ENCODE peak calls at places on chromosomes 13 and 19, in five cellular contexts. O is H1, E is ovary, J is upper lobe of left lung, W is SK-N-SH. T is an unnamed sample. For H3K4me1 and H3K27me3, the result is how much of the 10 kb centered on the place peaks cover.

GRCh38 chr13:29453657-29454056 is 141.8 kb downstream of the SLC7A1 start:
- DNase-seq in O (no peak), E (no peak), J (no peak), W (no peak), T (no peak)

GRCh38 chr13:32247887-32248286 is 67.3 kb downstream of the ZAR1L start:
- DNase-seq in O (no peak), E (no peak), J (no peak), W (no peak), T (no peak)

GRCh38 chr19:49097453-49098288 is 12.4 kb downstream of the SNRNP70 start:
- DNase-seq in O (peak), E (peak), J (no peak), W (peak), T (peak)

GRCh38 chr19:10662384-10663251 is 8.5 kb downstream of the ILF3 start:
- DNase-seq in O (no peak), E (no peak), J (no peak), W (no peak), T (no peak)

GRCh38 chr19:31139871-31140505 is 209.2 kb downstream of the TSHZ3 start:
- DNase-seq in O (no peak), E (no peak), J (no peak), W (no peak), T (no peak)

GRCh38 chr13:112664501-112665203 is 25.2 kb upstream of the ATP11A start:
- DNase-seq in O (no peak), E (no peak), J (no peak), W (no peak), T (no peak)

GRCh38 chr19:16185925-16186234 is 670 bp downstream of the FAM32A start:
- DNase-seq in O (no peak), E (no peak), J (no peak), W (peak), T (peak)

GRCh38 chr19:30593358-30593757 is 221.2 kb downstream of the ZNF536 start:
- DNase-seq in O (peak), E (no peak), J (no peak), W (no peak), T (no peak)

GRCh38 chr13:35573639-35574038 is 97.2 kb upstream of the MAB21L1 start:
- DNase-seq in O (no peak), E (no peak), J (no peak), W (no peak), T (no peak)

GRCh38 chr19:35048911-35049411 is 7.4 kb downstream of the HPN start:
- DNase-seq in O (no peak), E (no peak), J (peak), W (no peak), T (no peak)
- H3K4me1 ChIP-seq in O (under half), E (under half), J (under half), W (under half), T (under half)

DNA sequence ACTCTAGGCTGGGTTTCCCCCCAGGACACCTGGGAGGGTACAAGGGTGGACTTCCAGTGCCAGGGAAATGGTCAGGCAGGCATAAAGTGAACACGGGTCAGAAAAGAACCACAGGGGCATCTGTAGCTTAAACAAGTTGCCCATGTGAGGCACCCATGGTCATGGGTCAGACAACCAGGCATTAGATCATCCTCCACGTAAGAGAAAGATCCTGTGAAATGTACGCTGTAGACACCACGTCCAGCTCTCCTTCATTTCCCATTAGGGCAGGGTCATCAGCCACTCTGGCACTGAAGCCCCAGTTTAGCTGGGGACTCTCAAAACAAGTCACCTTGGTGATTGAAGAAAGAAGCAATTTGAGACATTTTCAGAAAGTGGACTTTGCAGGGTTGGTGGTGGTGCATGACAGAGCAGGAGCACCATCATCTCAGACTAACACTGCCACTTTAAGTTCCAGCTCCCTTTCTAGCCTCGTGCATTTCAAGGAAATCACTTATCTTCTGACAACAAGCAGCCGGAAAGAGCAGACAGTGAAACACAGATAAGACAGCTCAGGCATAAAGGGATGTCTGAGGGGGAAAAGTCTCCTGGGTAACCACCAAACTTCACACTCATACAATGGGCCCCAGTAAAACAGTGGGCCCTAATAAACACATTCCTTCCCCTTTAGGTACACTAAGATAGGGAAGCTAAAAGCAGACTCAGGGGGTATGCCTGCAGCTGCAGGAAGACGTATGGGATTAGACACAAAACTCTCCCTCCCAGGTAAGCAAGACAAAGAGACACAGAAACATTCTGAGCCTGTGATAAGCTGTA is 16.1 kb upstream of the SIGLEC6 start:
- DNase-seq in O (no peak), E (no peak), J (no peak), W (no peak), T (no peak)
- TF ChIP-seq EP300 in O (no peak), E (no peak), J (no peak), W (no peak), T (no peak)

GRCh38 chr19:32330149-32330548 is 15.3 kb upstream of the ZNF507 start:
- DNase-seq in O (no peak), E (no peak), J (no peak), W (no peak), T (no peak)
- H3K27me3 ChIP-seq in O (under half), E (under half), J (under half), W (under half), T (under half)

GRCh38 chr13:111283457-111283856 is 37.0 kb upstream of the TEX29 start:
- DNase-seq in O (no peak), E (no peak), J (no peak), W (no peak), T (no peak)

GRCh38 chr13:111282997-111283396 is 37.4 kb upstream of the TEX29 start:
- DNase-seq in O (no peak), E (no peak), J (peak), W (no peak), T (no peak)

GRCh38 chr13:111283991-111284390 is 36.5 kb upstream of the TEX29 start:
- DNase-seq in O (no peak), E (no peak), J (no peak), W (no peak), T (no peak)

GRCh38 chr13:111286162-111286561 is 34.3 kb upstream of the TEX29 start:
- DNase-seq in O (no peak), E (no peak), J (no peak), W (no peak), T (no peak)

DNA sequence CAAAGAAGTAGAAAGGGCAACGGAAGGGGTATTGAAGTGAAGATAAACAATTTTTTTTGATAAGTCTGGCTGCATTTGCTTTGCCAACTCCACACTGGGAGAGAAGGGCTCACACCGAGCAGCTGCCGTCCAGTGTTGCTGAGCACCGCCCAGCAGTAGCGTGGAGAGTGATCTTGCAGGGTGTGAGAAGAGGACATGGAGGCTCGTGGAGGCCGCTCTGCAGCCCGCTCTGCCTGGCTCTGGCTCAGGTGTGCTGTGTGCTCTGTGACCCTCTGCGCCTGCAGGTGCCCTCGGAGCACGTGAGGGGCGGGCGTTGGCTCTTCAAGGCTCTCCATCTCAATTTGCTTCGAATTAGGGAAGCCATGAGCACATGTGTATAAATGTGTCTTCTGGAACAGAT is 35.9 kb upstream of the TEX29 start:
- DNase-seq in O (no peak), E (no peak), J (no peak), W (no peak), T (no peak)
- H3K4me1 ChIP-seq in O (under half), E (under half), J (under half), W (under half), T (under half)

DNA sequence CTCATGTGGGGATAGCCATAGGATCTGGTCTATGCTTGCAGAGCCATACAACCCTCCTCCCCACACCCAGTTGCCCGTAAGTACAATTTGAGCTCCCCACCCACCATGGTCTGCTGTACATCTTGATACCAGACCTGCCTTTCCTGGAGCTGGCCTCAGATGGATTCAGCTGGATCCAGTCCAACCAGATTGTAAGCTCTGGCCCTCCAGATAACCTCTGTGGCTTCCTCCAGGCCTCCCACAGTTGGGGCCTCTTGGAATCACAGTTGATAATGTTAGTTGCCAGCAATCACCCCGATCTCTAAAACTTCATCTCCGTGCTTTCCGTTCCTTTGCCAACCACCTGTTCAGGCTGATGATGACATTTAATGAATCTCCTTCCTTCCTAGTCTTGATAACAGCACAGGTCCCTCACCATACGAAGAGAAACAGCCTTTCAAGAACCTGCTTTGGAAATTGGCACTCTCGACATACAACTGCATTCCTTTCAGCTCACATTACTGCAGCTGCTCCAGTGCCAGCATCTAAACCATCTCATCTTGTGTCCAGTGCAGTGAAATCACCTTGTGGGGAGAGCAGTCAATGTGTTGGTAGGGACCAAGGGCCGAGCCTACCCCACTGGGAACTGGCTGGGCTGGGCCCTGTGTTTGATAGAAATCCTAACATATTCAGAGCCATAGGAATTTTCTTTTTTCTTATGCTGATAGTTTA is 15.1 kb upstream of the FOXO1 start:
- DNase-seq in O (no peak), E (no peak), J (no peak), W (peak), T (no peak)
- TF ChIP-seq EP300 in O (no peak), E (no peak), J (no peak), W (peak), T (no peak)

GRCh38 chr19:288911-289310 is 2.3 kb downstream of the PLPP2 start:
- DNase-seq in O (no peak), E (no peak), J (peak), W (no peak), T (no peak)

GRCh38 chr19:290539-291521 is at the start of gene PLPP2:
- DNase-seq in O (peak), E (no peak), J (peak), W (peak), T (no peak)

GRCh38 chr19:291561-292280 is 518 bp upstream of the PLPP2 start:
- DNase-seq in O (no peak), E (no peak), J (no peak), W (peak), T (no peak)

GRCh38 chr19:287381-287871 is 3.8 kb downstream of the PLPP2 start:
- DNase-seq in O (no peak), E (no peak), J (peak), W (no peak), T (no peak)

DNA sequence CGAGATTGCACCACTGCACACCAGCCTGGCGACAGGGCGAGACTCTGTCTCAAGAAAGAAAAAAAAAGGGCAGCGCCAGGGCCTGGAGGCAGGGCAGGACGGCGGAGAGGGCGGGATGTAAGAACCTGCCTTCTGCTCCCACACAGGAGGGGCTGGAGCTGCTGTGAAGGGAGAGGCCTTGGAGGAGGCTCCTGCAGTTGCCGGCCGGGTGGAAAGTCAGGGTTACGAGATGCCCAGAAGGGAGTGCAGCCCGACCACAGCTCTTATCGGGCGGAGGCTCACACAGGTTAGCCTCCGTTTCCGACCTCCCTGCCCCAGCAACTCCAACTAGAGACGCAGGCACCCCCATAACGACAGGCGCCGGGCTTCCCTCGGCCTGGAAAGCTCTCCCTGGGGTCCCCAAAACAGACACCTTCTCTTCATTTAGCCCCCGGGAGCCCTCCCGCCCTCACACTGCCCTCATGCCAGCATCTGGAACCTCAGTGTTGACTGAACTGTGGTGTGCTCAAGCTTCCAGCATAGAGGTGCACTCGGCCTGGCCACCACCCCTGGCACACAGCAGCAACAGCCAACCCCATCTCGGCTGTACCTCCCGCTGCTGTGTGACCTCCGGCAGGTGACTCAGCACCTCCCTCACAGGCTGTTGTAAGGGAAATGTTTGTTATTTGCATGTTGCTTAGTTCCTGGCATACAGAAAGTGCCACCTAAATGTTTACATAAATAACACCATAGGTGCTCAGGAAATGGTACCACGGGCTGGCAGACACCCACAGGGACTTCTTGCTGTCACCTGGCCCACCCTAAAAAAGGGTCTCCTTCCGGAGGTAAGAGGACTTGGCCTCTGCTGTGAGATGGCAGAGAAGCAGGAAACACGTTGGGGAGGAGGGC is 1.3 kb downstream of the PLPP2 start:
- DNase-seq in O (peak), E (no peak), J (no peak), W (peak), T (no peak)
- H3K27me3 ChIP-seq in O (under half), E (under half), J (under half), W (under half), T (under half)

GRCh38 chr13:113740661-113741060 is 18.4 kb upstream of the TMEM255B start:
- DNase-seq in O (no peak), E (no peak), J (no peak), W (no peak), T (no peak)
- H3K4me1 ChIP-seq in O (under half), E (under half), J (under half), W (under half), T (under half)

GRCh38 chr13:102571075-102571474 is 25.7 kb upstream of the TPP2 start:
- DNase-seq in O (no peak), E (no peak), J (no peak), W (peak), T (no peak)

GRCh38 chr13:102566513-102566912 is 30.3 kb upstream of the TPP2 start:
- DNase-seq in O (no peak), E (no peak), J (no peak), W (no peak), T (no peak)

GRCh38 chr13:102564564-102564963 is 32.2 kb upstream of the TPP2 start:
- DNase-seq in O (no peak), E (no peak), J (no peak), W (no peak), T (no peak)

GRCh38 chr13:102569488-102569887 is 27.3 kb upstream of the TPP2 start:
- DNase-seq in O (no peak), E (no peak), J (no peak), W (no peak), T (no peak)

DNA sequence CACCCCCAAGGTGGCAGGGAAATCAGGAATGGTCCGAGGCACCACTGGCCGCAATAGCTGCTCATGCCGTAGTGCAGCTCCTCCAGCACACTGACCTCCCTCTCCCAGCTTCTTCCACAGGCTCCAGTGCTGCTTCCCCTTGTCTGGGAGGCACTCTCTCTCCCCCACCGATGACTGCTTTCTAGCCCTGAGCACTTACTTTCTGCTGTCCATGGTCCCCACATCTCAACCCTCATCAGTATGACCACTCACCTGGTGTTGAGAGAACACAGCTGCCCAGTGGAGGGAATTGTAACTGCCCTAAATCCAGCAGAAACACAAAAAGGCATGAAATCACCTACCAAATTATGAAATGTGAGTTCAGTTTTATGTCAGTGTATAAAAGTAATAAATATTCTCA is 28.9 kb upstream of the TPP2 start:
- DNase-seq in O (no peak), E (no peak), J (no peak), W (no peak), T (no peak)
- TF ChIP-seq EP300 in O (no peak), E (no peak), J (no peak), W (no peak), T (no peak)